ENCODE peak calls at places on chromosomes 2 and 18, in nine cellular contexts. L is aorta, Z is IMR-90, G is heart right ventricle, E is thoracic aorta, I is neural progenitor cell, D is upper lobe of left lung, T is suprapubic skin, M is cardiac muscle cell. X is an unnamed sample.

GRCh38 chr2:177501186-177501585 is 108.6 kb downstream of the AGPS start:
- DNase-seq in G (no peak), L (no peak), T (no peak), I (no peak), M (no peak), E (no peak), Z (no peak), D (no peak), X (no peak)

GRCh38 chr2:231710751-231711676 is 2.7 kb downstream of the PTMA start:
- DNase-seq in E (no peak), L (peak; percentile 64), G (peak; percentile 46), I (peak; percentile 58), T (no peak), D (no peak), M (peak; percentile 38), Z (no peak), X (no peak)

GRCh38 chr18:23131693-23132319 is 3.5 kb upstream of the CABLES1 start:
- DNase-seq in M (peak; percentile 91), T (no peak), D (no peak), L (no peak), Z (peak; percentile 84), E (peak; percentile 40), I (peak; percentile 85), G (peak; percentile 81), X (peak; percentile 20)

GRCh38 chr18:48782381-48782841 is 168.4 kb downstream of the SMAD7 start:
- DNase-seq in G (peak; percentile 75), D (no peak), I (no peak), M (no peak), Z (no peak), E (peak; percentile 69), T (no peak), L (peak; percentile 87), X (no peak)

GRCh38 chr18:24398515-24398914 is 891 bp upstream of the OSBPL1A start:
- DNase-seq in I (peak; percentile 50), E (no peak), Z (peak; percentile 46), T (no peak), L (no peak), D (peak; percentile 54), M (peak; percentile 48), G (no peak), X (peak; percentile 21)

GRCh38 chr2:146916914-146917313 is 927.9 kb upstream of the ACVR2A start:
- DNase-seq in T (no peak), Z (no peak), I (peak; percentile 13), L (no peak), D (no peak), E (no peak), G (no peak), M (no peak), X (no peak)

GRCh38 chr2:205868773-205869333 is 186.6 kb downstream of the NRP2 start:
- DNase-seq in L (no peak), I (no peak), M (peak; percentile 83), E (no peak), Z (peak; percentile 61), G (no peak), D (no peak), T (no peak), X (no peak)

GRCh38 chr2:224181534-224182155 is 142.6 kb upstream of the SERPINE2 start:
- DNase-seq in T (no peak), G (no peak), D (no peak), M (no peak), Z (no peak), L (no peak), I (no peak), E (no peak), X (no peak)

GRCh38 chr2:107133412-107133811 is 247.4 kb upstream of the ST6GAL2 start:
- DNase-seq in I (no peak), E (no peak), L (no peak), D (no peak), T (no peak), G (no peak), M (no peak), Z (no peak), X (no peak)

GRCh38 chr2:107132141-107132540 is 246.2 kb upstream of the ST6GAL2 start:
- DNase-seq in E (no peak), L (no peak), Z (no peak), G (no peak), I (no peak), D (peak; percentile 25), M (no peak), T (no peak), X (no peak)

GRCh38 chr2:107128381-107128780 is 242.4 kb upstream of the ST6GAL2 start:
- DNase-seq in L (no peak), E (no peak), Z (no peak), M (no peak), G (no peak), I (no peak), T (no peak), D (no peak), X (no peak)

GRCh38 chr2:107136749-107137148 is 250.8 kb upstream of the ST6GAL2 start:
- DNase-seq in G (no peak), L (no peak), D (no peak), Z (no peak), E (no peak), M (no peak), T (no peak), I (no peak), X (no peak)

GRCh38 chr2:107132746-107133145 is 246.8 kb upstream of the ST6GAL2 start:
- DNase-seq in G (no peak), D (no peak), L (no peak), I (no peak), E (no peak), T (no peak), M (no peak), Z (no peak), X (no peak)
- H3K4me3 ChIP-seq in G (no peak overlapping the region), D (no peak overlapping the region), L (peak overlapping the region; percentile 59), I (no peak overlapping the region), E (peak overlapping the region; percentile 61), T (no peak overlapping the region), M (no peak overlapping the region), Z (no peak overlapping the region), X (no peak overlapping the region)

GRCh38 chr2:11213975-11214374 is 58.7 kb downstream of the SLC66A3 start:
- DNase-seq in T (no peak), M (no peak), Z (no peak), D (no peak), E (no peak), G (no peak), L (no peak), I (no peak), X (no peak)

GRCh38 chr2:11213090-11213638 is 57.9 kb downstream of the SLC66A3 start:
- DNase-seq in D (no peak), G (no peak), I (no peak), T (no peak), L (no peak), M (peak; percentile 60), E (no peak), Z (peak; percentile 61), X (peak; percentile 52)

GRCh38 chr2:11212645-11213044 is 57.4 kb downstream of the SLC66A3 start:
- DNase-seq in M (peak; percentile 5), D (no peak), T (no peak), E (no peak), G (no peak), I (no peak), L (no peak), Z (no peak), X (no peak)

GRCh38 chr2:11203480-11203879 is 48.2 kb downstream of the SLC66A3 start:
- DNase-seq in T (no peak), L (no peak), I (no peak), E (no peak), D (no peak), Z (peak; percentile 69), M (peak; percentile 11), G (no peak), X (peak; percentile 60)

DNA sequence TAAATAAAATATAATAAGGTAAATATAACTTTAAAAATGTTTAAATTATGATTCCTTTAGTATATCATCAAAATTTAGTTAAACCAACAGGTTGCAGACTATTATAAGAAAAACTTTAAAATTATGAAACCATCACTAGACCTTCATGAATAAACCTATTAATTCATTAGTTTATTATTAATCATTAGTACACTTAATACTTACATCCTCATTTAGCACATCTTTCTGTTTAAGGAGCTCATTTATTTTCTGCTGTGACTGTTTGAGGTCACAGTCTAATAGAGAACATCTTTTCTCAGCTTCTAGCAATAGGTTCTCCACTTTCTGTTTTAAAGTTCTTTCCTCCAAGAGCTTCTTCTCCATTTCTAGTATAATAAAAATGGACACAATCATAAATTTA is 52.8 kb downstream of the SLC66A3 start:
- DNase-seq in L (no peak), Z (no peak), T (no peak), D (no peak), E (no peak), G (no peak), M (no peak), I (no peak), X (no peak)
- H3K36me3 ChIP-seq in L (peaks cover 5% of the 10 kb centered on the region), Z (peaks cover 22% of the 10 kb centered on the region), T (peaks cover 59% of the 10 kb centered on the region), D (no peaks in the 10 kb centered on the region), E (peaks cover 5% of the 10 kb centered on the region), G (no peaks in the 10 kb centered on the region), M (peaks cover 27% of the 10 kb centered on the region), I (peaks cover 6% of the 10 kb centered on the region), X (peaks cover 1% of the 10 kb centered on the region)

DNA sequence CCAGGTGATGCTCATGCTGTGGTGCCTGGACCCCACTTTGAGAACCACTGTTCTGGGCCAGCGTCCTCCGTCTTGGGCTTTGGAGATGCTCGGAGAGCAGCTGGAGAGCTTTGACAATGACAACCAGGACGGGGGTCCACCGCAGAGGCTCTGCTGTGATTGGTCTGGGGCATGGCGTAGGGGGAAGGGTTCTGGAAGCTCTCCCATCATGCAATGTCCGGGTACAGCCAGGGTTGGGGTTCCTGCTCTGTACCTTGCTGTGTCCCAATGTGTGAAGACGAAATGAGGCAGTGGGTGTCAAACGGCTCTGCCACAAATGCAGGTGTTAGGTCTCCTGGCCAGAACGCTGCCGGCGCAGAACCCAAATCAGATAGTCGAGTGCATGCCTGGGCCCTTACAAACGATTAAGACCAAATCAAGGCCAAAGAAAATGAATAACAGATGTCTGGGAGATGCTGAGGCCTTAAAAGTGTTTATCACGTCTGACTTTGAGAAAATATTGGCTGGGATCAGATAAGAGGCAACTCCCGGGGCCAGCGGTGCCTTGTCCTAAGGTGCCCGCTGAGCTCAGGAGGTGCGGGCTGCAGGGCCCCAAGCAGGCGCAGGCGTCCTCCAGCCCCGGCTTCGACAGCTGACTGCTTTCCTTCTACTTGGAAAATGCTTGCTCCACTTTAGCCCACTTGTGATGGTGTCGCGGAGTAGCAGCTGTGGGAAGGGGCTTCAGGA is 117.2 kb downstream of the VAPA start:
- DNase-seq in M (no peak), D (peak; percentile 36), Z (no peak), T (peak; percentile 53), I (no peak), E (no peak), L (no peak), G (no peak), X (no peak)
- H3K4me3 ChIP-seq in M (no peak overlapping the region), D (no peak overlapping the region), Z (no peak overlapping the region), T (no peak overlapping the region), I (no peak overlapping the region), E (no peak overlapping the region), L (no peak overlapping the region), G (no peak overlapping the region), X (no peak overlapping the region)

GRCh38 chr2:1633092-1633721 is 111.1 kb downstream of the PXDN start:
- DNase-seq in T (peak; percentile 34), Z (peak; percentile 48), D (no peak), E (no peak), L (peak; percentile 22), M (no peak), G (no peak), I (no peak), X (no peak)

GRCh38 chr2:1633936-1634587 is 110.3 kb downstream of the PXDN start:
- DNase-seq in D (no peak), I (no peak), E (no peak), M (no peak), G (no peak), T (no peak), Z (no peak), L (peak; percentile 41), X (no peak)

GRCh38 chr2:1635826-1636225 is 108.5 kb downstream of the PXDN start:
- DNase-seq in E (no peak), L (peak; percentile 27), M (no peak), G (no peak), T (no peak), Z (no peak), I (no peak), D (no peak), X (no peak)

GRCh38 chr2:1636791-1637415 is 107.4 kb downstream of the PXDN start:
- DNase-seq in G (no peak), D (no peak), I (no peak), M (no peak), E (no peak), L (peak; percentile 32), Z (no peak), T (no peak), X (no peak)

GRCh38 chr2:1634681-1635341 is 109.5 kb downstream of the PXDN start:
- DNase-seq in T (no peak), M (no peak), E (no peak), L (peak; percentile 12), D (no peak), G (no peak), I (no peak), Z (no peak), X (no peak)
- H3K36me3 ChIP-seq in T (peaks cover 36% of the 10 kb centered on the region), M (peaks cover 11% of the 10 kb centered on the region), E (peaks cover 46% of the 10 kb centered on the region), L (peaks cover 3% of the 10 kb centered on the region), D (no peaks in the 10 kb centered on the region), G (peaks cover 5% of the 10 kb centered on the region), I (peaks cover 5% of the 10 kb centered on the region), Z (peaks cover 71% of the 10 kb centered on the region), X (peaks cover 56% of the 10 kb centered on the region)